ENCODE peak calls at places on chromosome X, in eight cellular contexts. One of them, this sample, is unnamed.

GRCh38 chrX:118760025-118760424 is 32.6 kb downstream of the IL13RA1 start:
- DNase-seq in IMR-90: no peak
- DNase-seq in fibroblast of mammary gland: no peak
- DNase-seq in lower lobe of right lung: no peak
- DNase-seq in foreskin fibroblast: no peak
- DNase-seq in transverse colon: no peak
- DNase-seq in type B pancreatic cell: no peak
- DNase-seq in Calu3: no peak
- DNase-seq in this sample: no peak

GRCh38 chrX:38803286-38803608 is 2.0 kb downstream of the MID1IP1 start:
- DNase-seq in Calu3: no peak
- DNase-seq in foreskin fibroblast: no peak
- DNase-seq in transverse colon: no peak
- DNase-seq in lower lobe of right lung: no peak
- DNase-seq in IMR-90: no peak
- DNase-seq in type B pancreatic cell: no peak
- DNase-seq in fibroblast of mammary gland: no peak
- DNase-seq in this sample: no peak

GRCh38 chrX:118480172-118480571 is 15.4 kb upstream of the DOCK11 start:
- DNase-seq in type B pancreatic cell: no peak
- DNase-seq in lower lobe of right lung: no peak
- DNase-seq in transverse colon: no peak
- DNase-seq in fibroblast of mammary gland: no peak
- DNase-seq in foreskin fibroblast: no peak
- DNase-seq in Calu3: no peak
- DNase-seq in IMR-90: peak
- DNase-seq in this sample: no peak

GRCh38 chrX:21721175-21721574 is 36.7 kb downstream of the SMPX start:
- DNase-seq in fibroblast of mammary gland: no peak
- DNase-seq in type B pancreatic cell: no peak
- DNase-seq in lower lobe of right lung: no peak
- DNase-seq in transverse colon: no peak
- DNase-seq in Calu3: no peak
- DNase-seq in foreskin fibroblast: no peak
- DNase-seq in IMR-90: peak
- DNase-seq in this sample: no peak

GRCh38 chrX:15059488-15059887 is 186.3 kb downstream of the MOSPD2 start:
- DNase-seq in type B pancreatic cell: no peak
- DNase-seq in IMR-90: no peak
- DNase-seq in lower lobe of right lung: no peak
- DNase-seq in fibroblast of mammary gland: no peak
- DNase-seq in transverse colon: no peak
- DNase-seq in foreskin fibroblast: no peak
- DNase-seq in Calu3: no peak
- DNase-seq in this sample: no peak

GRCh38 chrX:1483843-1484637 is 31.3 kb upstream of the ASMTL start:
- DNase-seq in IMR-90: no peak
- DNase-seq in foreskin fibroblast: no peak
- DNase-seq in transverse colon: no peak
- DNase-seq in lower lobe of right lung: no peak
- DNase-seq in Calu3: no peak
- DNase-seq in type B pancreatic cell: peak
- DNase-seq in fibroblast of mammary gland: no peak
- DNase-seq in this sample: no peak

GRCh38 chrX:11533211-11533651 is 132.5 kb downstream of the ARHGAP6 start:
- DNase-seq in type B pancreatic cell: no peak
- DNase-seq in IMR-90: peak
- DNase-seq in fibroblast of mammary gland: peak
- DNase-seq in Calu3: no peak
- DNase-seq in transverse colon: no peak
- DNase-seq in lower lobe of right lung: no peak
- DNase-seq in foreskin fibroblast: peak
- DNase-seq in this sample: no peak

GRCh38 chrX:94454159-94454558 is 780.2 kb downstream of the FAM133A start:
- DNase-seq in transverse colon: no peak
- DNase-seq in foreskin fibroblast: no peak
- DNase-seq in lower lobe of right lung: no peak
- DNase-seq in IMR-90: no peak
- DNase-seq in Calu3: no peak
- DNase-seq in type B pancreatic cell: no peak
- DNase-seq in fibroblast of mammary gland: no peak
- DNase-seq in this sample: no peak

GRCh38 chrX:67408423-67409079 is 135.3 kb upstream of the AR start:
- DNase-seq in foreskin fibroblast: no peak
- DNase-seq in fibroblast of mammary gland: no peak
- DNase-seq in lower lobe of right lung: no peak
- DNase-seq in Calu3: no peak
- DNase-seq in IMR-90: no peak
- DNase-seq in transverse colon: no peak
- DNase-seq in type B pancreatic cell: no peak
- DNase-seq in this sample: no peak

GRCh38 chrX:31603411-31604120 is 531.7 kb upstream of the FTHL17 start:
- DNase-seq in IMR-90: peak
- DNase-seq in type B pancreatic cell: no peak
- DNase-seq in transverse colon: no peak
- DNase-seq in fibroblast of mammary gland: peak
- DNase-seq in lower lobe of right lung: no peak
- DNase-seq in Calu3: no peak
- DNase-seq in foreskin fibroblast: peak
- DNase-seq in this sample: peak

DNA sequence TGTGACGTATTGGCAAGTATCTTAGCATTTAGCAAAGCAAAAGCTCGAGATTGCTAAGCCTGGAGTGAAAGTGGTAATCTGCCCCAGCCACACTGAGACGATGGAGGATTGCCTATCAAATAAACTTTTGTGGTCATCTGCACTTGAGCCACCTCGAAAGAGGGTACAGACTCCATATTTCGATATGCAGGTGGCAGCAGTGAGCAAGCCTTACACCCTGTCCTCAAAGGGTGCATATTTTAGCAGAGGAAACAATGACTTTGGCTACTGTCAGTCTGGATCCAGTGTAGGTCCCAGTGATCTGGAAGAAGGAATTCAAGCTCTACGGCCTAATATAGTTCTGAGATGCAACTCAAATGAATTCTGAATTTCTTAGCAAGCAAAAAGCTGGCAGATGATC is 153.9 kb downstream of the ATG4A start:
- DNase-seq in fibroblast of mammary gland: no peak
- DNase-seq in foreskin fibroblast: no peak
- DNase-seq in type B pancreatic cell: no peak
- DNase-seq in lower lobe of right lung: no peak
- DNase-seq in IMR-90: no peak
- DNase-seq in transverse colon: no peak
- DNase-seq in Calu3: no peak
- DNase-seq in this sample: no peak
- TF ChIP-seq CTCF in fibroblast of mammary gland: no peak
- TF ChIP-seq CTCF in foreskin fibroblast: no peak
- TF ChIP-seq CTCF in type B pancreatic cell: peak
- TF ChIP-seq CTCF in lower lobe of right lung: no peak
- TF ChIP-seq CTCF in IMR-90: no peak
- TF ChIP-seq CTCF in transverse colon: no peak
- TF ChIP-seq CTCF in Calu3: no peak
- TF ChIP-seq CTCF in this sample: no peak

GRCh38 chrX:53190363-53190960 is 34.5 kb downstream of the KDM5C start:
- DNase-seq in lower lobe of right lung: no peak
- DNase-seq in fibroblast of mammary gland: peak
- DNase-seq in Calu3: peak
- DNase-seq in type B pancreatic cell: no peak
- DNase-seq in IMR-90: no peak
- DNase-seq in transverse colon: no peak
- DNase-seq in foreskin fibroblast: no peak
- DNase-seq in this sample: no peak
- TF ChIP-seq CTCF in lower lobe of right lung: no peak
- TF ChIP-seq CTCF in fibroblast of mammary gland: peak
- TF ChIP-seq CTCF in Calu3: no peak
- TF ChIP-seq CTCF in type B pancreatic cell: no peak
- TF ChIP-seq CTCF in IMR-90: peak
- TF ChIP-seq CTCF in transverse colon: no peak
- TF ChIP-seq CTCF in foreskin fibroblast: no peak
- TF ChIP-seq CTCF in this sample: peak

DNA sequence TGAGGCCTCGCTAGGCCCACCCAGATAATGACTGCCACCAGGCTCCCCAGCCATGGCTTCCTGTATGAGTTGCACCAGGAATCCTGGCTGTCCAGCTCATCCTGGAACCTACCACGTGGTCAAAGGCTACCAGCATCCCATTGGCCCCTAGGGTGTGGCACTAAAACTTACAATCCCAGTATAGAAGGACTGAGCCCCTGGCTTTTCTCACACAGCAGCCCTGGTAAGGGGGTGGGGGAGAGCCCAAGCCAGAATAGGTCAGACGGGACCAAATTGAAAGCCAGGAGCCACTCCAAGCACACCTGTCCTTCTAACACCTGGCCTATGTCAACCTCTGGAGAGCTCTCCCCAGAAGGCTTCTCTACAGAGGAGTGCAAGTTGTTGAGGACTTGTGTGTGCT is 269.3 kb upstream of the AGTR2 start:
- DNase-seq in IMR-90: no peak
- DNase-seq in type B pancreatic cell: no peak
- DNase-seq in foreskin fibroblast: no peak
- DNase-seq in transverse colon: no peak
- DNase-seq in Calu3: no peak
- DNase-seq in fibroblast of mammary gland: no peak
- DNase-seq in lower lobe of right lung: no peak
- DNase-seq in this sample: no peak
- TF ChIP-seq CTCF in IMR-90: no peak
- TF ChIP-seq CTCF in type B pancreatic cell: no peak
- TF ChIP-seq CTCF in foreskin fibroblast: no peak
- TF ChIP-seq CTCF in transverse colon: no peak
- TF ChIP-seq CTCF in Calu3: no peak
- TF ChIP-seq CTCF in fibroblast of mammary gland: no peak
- TF ChIP-seq CTCF in lower lobe of right lung: no peak
- TF ChIP-seq CTCF in this sample: no peak

GRCh38 chrX:136031626-136032025 is 46.4 kb downstream of the SLC9A6 start:
- DNase-seq in Calu3: no peak
- DNase-seq in lower lobe of right lung: no peak
- DNase-seq in fibroblast of mammary gland: no peak
- DNase-seq in transverse colon: no peak
- DNase-seq in type B pancreatic cell: no peak
- DNase-seq in foreskin fibroblast: no peak
- DNase-seq in IMR-90: no peak
- DNase-seq in this sample: no peak
- TF ChIP-seq CTCF in Calu3: no peak
- TF ChIP-seq CTCF in lower lobe of right lung: no peak
- TF ChIP-seq CTCF in fibroblast of mammary gland: no peak
- TF ChIP-seq CTCF in transverse colon: no peak
- TF ChIP-seq CTCF in type B pancreatic cell: no peak
- TF ChIP-seq CTCF in foreskin fibroblast: no peak
- TF ChIP-seq CTCF in IMR-90: no peak
- TF ChIP-seq CTCF in this sample: no peak